ENCODE peak calls at places on chromosome 15, in nine cellular contexts. Y is HFF-Myc; L is HepG2; X is NCI-H2081; U is foreskin fibroblast; D is activated CD4-positive, alpha-beta T cell treated with anti-CD3 and anti-CD28 coated beads, Interleukin-2, amount 10 ng/mL, durations not matched to agents 7 days and 5 days; E is choroid plexus epithelial cell; H is heart left ventricle; T is GM23338. B is an unnamed sample.

GRCh38 chr15:85788796-85789495 is 5.8 kb downstream of the KLHL25 start:
- DNase-seq in Y (no peak), L (no peak), X (no peak), U (no peak), D (no peak), E (no peak), H (no peak), T (no peak), B (peak)

GRCh38 chr15:74727727-74728126 is 2.4 kb upstream of the CYP1A1 start:
- DNase-seq in Y (no peak), L (no peak), X (no peak), U (no peak), D (no peak), E (no peak), H (no peak), T (no peak), B (no peak)

GRCh38 chr15:80403712-80404056 is 498 bp upstream of the ARNT2 start:
- DNase-seq in Y (no peak), L (no peak), X (peak), U (no peak), D (no peak), E (no peak), H (peak), T (peak), B (no peak)

GRCh38 chr15:42118650-42119531 is 24.5 kb upstream of the PLA2G4D start:
- DNase-seq in Y (no peak), L (no peak), X (peak), U (no peak), D (no peak), E (peak), H (no peak), T (peak), B (peak)

GRCh38 chr15:46854559-46854958 is 862.7 kb upstream of the SEMA6D start:
- DNase-seq in Y (no peak), L (no peak), X (no peak), U (no peak), D (no peak), E (no peak), H (no peak), T (no peak), B (no peak)

GRCh38 chr15:99717129-99718024 is 15.9 kb downstream of the LYSMD4 start:
- DNase-seq in Y (no peak), L (no peak), X (peak), U (no peak), D (no peak), E (no peak), H (peak), T (no peak), B (no peak)

GRCh38 chr15:48693474-48693873 is 48.0 kb upstream of the FBN1 start:
- DNase-seq in Y (no peak), L (no peak), X (no peak), U (no peak), D (no peak), E (peak), H (no peak), T (no peak), B (no peak)

GRCh38 chr15:62119224-62119925 is 45.7 kb downstream of the C2CD4B start:
- DNase-seq in Y (peak), L (peak), X (no peak), U (peak), D (peak), E (peak), H (no peak), T (no peak), B (peak)

GRCh38 chr15:56337084-56337725 is 28.0 kb upstream of the TEX9 start:
- DNase-seq in Y (no peak), L (no peak), X (no peak), U (no peak), D (no peak), E (no peak), H (no peak), T (no peak), B (no peak)

GRCh38 chr15:57403532-57403931 is 27.2 kb downstream of the CGNL1 start:
- DNase-seq in Y (no peak), L (no peak), X (no peak), U (peak), D (no peak), E (peak), H (no peak), T (no peak), B (no peak)

GRCh38 chr15:39695793-39696192 is 86.8 kb downstream of the FSIP1 start:
- DNase-seq in Y (no peak), L (no peak), X (no peak), U (no peak), D (no peak), E (no peak), H (no peak), T (no peak), B (no peak)

GRCh38 chr15:47466357-47466756 is 250.9 kb upstream of the SEMA6D start:
- DNase-seq in Y (no peak), L (no peak), X (peak), U (peak), D (no peak), E (peak), H (no peak), T (no peak), B (peak)

GRCh38 chr15:73153447-73153846 is 101.2 kb downstream of the NEO1 start:
- DNase-seq in Y (no peak), L (no peak), X (no peak), U (no peak), D (no peak), E (no peak), H (no peak), T (no peak), B (no peak)

GRCh38 chr15:93088200-93088980 is 621 bp downstream of the RGMA start:
- DNase-seq in Y (no peak), L (no peak), X (peak), U (no peak), D (peak), E (no peak), H (peak), T (peak), B (no peak)

GRCh38 chr15:69126054-69126469 is 34.4 kb upstream of the GLCE start:
- DNase-seq in Y (no peak), L (peak), X (no peak), U (peak), D (no peak), E (peak), H (no peak), T (no peak), B (peak)

GRCh38 chr15:52678468-52679231 is 538 bp downstream of the ATOSA start:
- DNase-seq in Y (no peak), L (peak), X (peak), U (peak), D (peak), E (peak), H (peak), T (peak), B (peak)

GRCh38 chr15:69657626-69658025 is 205.0 kb downstream of the RPLP1 start:
- DNase-seq in Y (no peak), L (no peak), X (no peak), U (no peak), D (no peak), E (no peak), H (no peak), T (no peak), B (no peak)

GRCh38 chr15:32774022-32774421 is 56.2 kb downstream of the GREM1 start:
- DNase-seq in Y (peak), L (peak), X (no peak), U (peak), D (no peak), E (peak), H (no peak), T (no peak), B (no peak)

GRCh38 chr15:59918994-59919951 is 84.8 kb upstream of the FOXB1 start:
- DNase-seq in Y (no peak), L (no peak), X (no peak), U (peak), D (peak), E (peak), H (no peak), T (no peak), B (no peak)

B was measured in small intestine.